ENCODE peak calls at places on chromosome 5, in five cellular contexts. One of them, this sample, is unnamed.

GRCh38 chr5:91052977-91053732 is 330.0 kb downstream of the ARRDC3 start:
- DNase-seq in AG10803: no peak
- DNase-seq in fibroblast of the aortic adventitia: no peak
- DNase-seq in astrocyte of the spinal cord: no peak
- DNase-seq in mesothelial cell of epicardium: no peak
- DNase-seq in this sample: no peak

GRCh38 chr5:78677777-78678668 is 29.5 kb upstream of the LHFPL2 start:
- DNase-seq in AG10803: peak
- DNase-seq in astrocyte of the spinal cord: peak
- DNase-seq in mesothelial cell of epicardium: no peak
- DNase-seq in fibroblast of the aortic adventitia: peak
- DNase-seq in this sample: peak

GRCh38 chr5:169901896-169902295 is 78.4 kb downstream of the INSYN2B start:
- DNase-seq in fibroblast of the aortic adventitia: no peak
- DNase-seq in mesothelial cell of epicardium: no peak
- DNase-seq in astrocyte of the spinal cord: no peak
- DNase-seq in AG10803: no peak
- DNase-seq in this sample: no peak

GRCh38 chr5:144504929-144505578 is 334.4 kb downstream of the KCTD16 start:
- DNase-seq in mesothelial cell of epicardium: no peak
- DNase-seq in AG10803: no peak
- DNase-seq in astrocyte of the spinal cord: no peak
- DNase-seq in fibroblast of the aortic adventitia: no peak
- DNase-seq in this sample: peak

GRCh38 chr5:140468188-140468587 is 66.6 kb downstream of the ANKHD1 start:
- DNase-seq in mesothelial cell of epicardium: no peak
- DNase-seq in astrocyte of the spinal cord: peak
- DNase-seq in AG10803: no peak
- DNase-seq in fibroblast of the aortic adventitia: peak
- DNase-seq in this sample: no peak

GRCh38 chr5:40223884-40224402 is 455.8 kb upstream of the PTGER4 start:
- DNase-seq in AG10803: peak
- DNase-seq in astrocyte of the spinal cord: peak
- DNase-seq in mesothelial cell of epicardium: no peak
- DNase-seq in fibroblast of the aortic adventitia: peak
- DNase-seq in this sample: peak

GRCh38 chr5:171483453-171484177 is 64.2 kb downstream of the FGF18 start:
- DNase-seq in AG10803: peak
- DNase-seq in fibroblast of the aortic adventitia: peak
- DNase-seq in astrocyte of the spinal cord: peak
- DNase-seq in mesothelial cell of epicardium: no peak
- DNase-seq in this sample: no peak

GRCh38 chr5:167653645-167654106 is 637.8 kb upstream of the WWC1 start:
- DNase-seq in astrocyte of the spinal cord: peak
- DNase-seq in fibroblast of the aortic adventitia: peak
- DNase-seq in mesothelial cell of epicardium: no peak
- DNase-seq in AG10803: peak
- DNase-seq in this sample: peak

GRCh38 chr5:102975040-102975439 is 144.9 kb downstream of the GIN1 start:
- DNase-seq in fibroblast of the aortic adventitia: no peak
- DNase-seq in AG10803: peak
- DNase-seq in mesothelial cell of epicardium: no peak
- DNase-seq in astrocyte of the spinal cord: no peak
- DNase-seq in this sample: no peak

GRCh38 chr5:41503860-41504259 is 6.5 kb downstream of the PLCXD3 start:
- DNase-seq in astrocyte of the spinal cord: no peak
- DNase-seq in AG10803: no peak
- DNase-seq in fibroblast of the aortic adventitia: no peak
- DNase-seq in mesothelial cell of epicardium: no peak
- DNase-seq in this sample: no peak

GRCh38 chr5:119287547-119288073 is 68.2 kb upstream of the TNFAIP8 start:
- DNase-seq in fibroblast of the aortic adventitia: peak
- DNase-seq in astrocyte of the spinal cord: no peak
- DNase-seq in AG10803: no peak
- DNase-seq in mesothelial cell of epicardium: no peak
- DNase-seq in this sample: peak

GRCh38 chr5:68950111-68950510 is 143.7 kb upstream of the SLC30A5 start:
- DNase-seq in fibroblast of the aortic adventitia: no peak
- DNase-seq in AG10803: no peak
- DNase-seq in mesothelial cell of epicardium: no peak
- DNase-seq in astrocyte of the spinal cord: no peak
- DNase-seq in this sample: peak

GRCh38 chr5:6837519-6838110 is 124.4 kb downstream of the TENT4A start:
- DNase-seq in fibroblast of the aortic adventitia: no peak
- DNase-seq in AG10803: no peak
- DNase-seq in mesothelial cell of epicardium: no peak
- DNase-seq in astrocyte of the spinal cord: no peak
- DNase-seq in this sample: no peak

GRCh38 chr5:174337276-174338203 is 292.0 kb downstream of the NSG2 start:
- DNase-seq in astrocyte of the spinal cord: no peak
- DNase-seq in AG10803: no peak
- DNase-seq in fibroblast of the aortic adventitia: no peak
- DNase-seq in mesothelial cell of epicardium: no peak
- DNase-seq in this sample: no peak

GRCh38 chr5:150490754-150491153 is 17.2 kb upstream of the NDST1 start:
- DNase-seq in AG10803: no peak
- DNase-seq in fibroblast of the aortic adventitia: no peak
- DNase-seq in astrocyte of the spinal cord: no peak
- DNase-seq in mesothelial cell of epicardium: no peak
- DNase-seq in this sample: no peak

GRCh38 chr5:170633235-170634041 is 129.6 kb downstream of the KCNIP1 start:
- DNase-seq in fibroblast of the aortic adventitia: peak
- DNase-seq in AG10803: peak
- DNase-seq in astrocyte of the spinal cord: peak
- DNase-seq in mesothelial cell of epicardium: no peak
- DNase-seq in this sample: peak

GRCh38 chr5:77101298-77101697 is 14.2 kb upstream of the ZBED3 start:
- DNase-seq in AG10803: peak
- DNase-seq in fibroblast of the aortic adventitia: peak
- DNase-seq in mesothelial cell of epicardium: no peak
- DNase-seq in astrocyte of the spinal cord: peak
- DNase-seq in this sample: peak

GRCh38 chr5:104305602-104306001 is 743.0 kb upstream of the NUDT12 start:
- DNase-seq in AG10803: no peak
- DNase-seq in fibroblast of the aortic adventitia: no peak
- DNase-seq in astrocyte of the spinal cord: no peak
- DNase-seq in mesothelial cell of epicardium: no peak
- DNase-seq in this sample: no peak

GRCh38 chr5:32708949-32709348 is 2.2 kb upstream of the NPR3 start:
- DNase-seq in astrocyte of the spinal cord: no peak
- DNase-seq in mesothelial cell of epicardium: no peak
- DNase-seq in AG10803: no peak
- DNase-seq in fibroblast of the aortic adventitia: no peak
- DNase-seq in this sample: no peak

GRCh38 chr5:4859489-4860211 is 280.5 kb upstream of the ADAMTS16 start:
- DNase-seq in astrocyte of the spinal cord: no peak
- DNase-seq in AG10803: no peak
- DNase-seq in fibroblast of the aortic adventitia: no peak
- DNase-seq in mesothelial cell of epicardium: no peak
- DNase-seq in this sample: no peak

GRCh38 chr5:6544561-6544935 is 88.3 kb downstream of the NSUN2 start:
- DNase-seq in mesothelial cell of epicardium: no peak
- DNase-seq in astrocyte of the spinal cord: no peak
- DNase-seq in fibroblast of the aortic adventitia: no peak
- DNase-seq in AG10803: peak
- DNase-seq in this sample: no peak

GRCh38 chr5:139980765-139981164 is 62.3 kb downstream of the NRG2 start:
- DNase-seq in astrocyte of the spinal cord: no peak
- DNase-seq in mesothelial cell of epicardium: no peak
- DNase-seq in AG10803: no peak
- DNase-seq in fibroblast of the aortic adventitia: no peak
- DNase-seq in this sample: no peak

GRCh38 chr5:99000878-99001277 is 72.1 kb upstream of the CHD1 start:
- DNase-seq in mesothelial cell of epicardium: no peak
- DNase-seq in astrocyte of the spinal cord: no peak
- DNase-seq in fibroblast of the aortic adventitia: peak
- DNase-seq in AG10803: no peak
- DNase-seq in this sample: peak

GRCh38 chr5:154042751-154043150 is 4.0 kb downstream of the MFAP3 start:
- DNase-seq in mesothelial cell of epicardium: no peak
- DNase-seq in fibroblast of the aortic adventitia: peak
- DNase-seq in AG10803: peak
- DNase-seq in astrocyte of the spinal cord: no peak
- DNase-seq in this sample: no peak

GRCh38 chr5:39201795-39202593 is 17.4 kb downstream of the FYB1 start:
- DNase-seq in fibroblast of the aortic adventitia: no peak
- DNase-seq in mesothelial cell of epicardium: no peak
- DNase-seq in astrocyte of the spinal cord: no peak
- DNase-seq in AG10803: no peak
- DNase-seq in this sample: no peak

GRCh38 chr5:39203291-39203922 is 16.0 kb downstream of the FYB1 start:
- DNase-seq in mesothelial cell of epicardium: no peak
- DNase-seq in fibroblast of the aortic adventitia: no peak
- DNase-seq in astrocyte of the spinal cord: no peak
- DNase-seq in AG10803: no peak
- DNase-seq in this sample: no peak

GRCh38 chr5:39202594-39203290 is 16.6 kb downstream of the FYB1 start:
- DNase-seq in AG10803: no peak
- DNase-seq in astrocyte of the spinal cord: no peak
- DNase-seq in fibroblast of the aortic adventitia: no peak
- DNase-seq in mesothelial cell of epicardium: no peak
- DNase-seq in this sample: no peak

GRCh38 chr5:39205550-39205949 is 13.8 kb downstream of the FYB1 start:
- DNase-seq in fibroblast of the aortic adventitia: no peak
- DNase-seq in astrocyte of the spinal cord: no peak
- DNase-seq in AG10803: no peak
- DNase-seq in mesothelial cell of epicardium: no peak
- DNase-seq in this sample: no peak

GRCh38 chr5:39203951-39204350 is 15.4 kb downstream of the FYB1 start:
- DNase-seq in fibroblast of the aortic adventitia: no peak
- DNase-seq in mesothelial cell of epicardium: no peak
- DNase-seq in astrocyte of the spinal cord: no peak
- DNase-seq in AG10803: no peak
- DNase-seq in this sample: no peak
- TF ChIP-seq CTCF in fibroblast of the aortic adventitia: no peak
- TF ChIP-seq CTCF in mesothelial cell of epicardium: no peak
- TF ChIP-seq CTCF in astrocyte of the spinal cord: no peak
- TF ChIP-seq CTCF in AG10803: no peak
- TF ChIP-seq CTCF in this sample: no peak

GRCh38 chr5:157308826-157309465 is 43.0 kb downstream of the CYFIP2 start:
- DNase-seq in AG10803: peak
- DNase-seq in astrocyte of the spinal cord: peak
- DNase-seq in fibroblast of the aortic adventitia: peak
- DNase-seq in mesothelial cell of epicardium: no peak
- DNase-seq in this sample: no peak
- TF ChIP-seq CTCF in AG10803: peak
- TF ChIP-seq CTCF in astrocyte of the spinal cord: no peak
- TF ChIP-seq CTCF in fibroblast of the aortic adventitia: peak
- TF ChIP-seq CTCF in mesothelial cell of epicardium: no peak
- TF ChIP-seq CTCF in this sample: peak

GRCh38 chr5:60674251-60674650 is 25.7 kb downstream of the DEPDC1B start:
- DNase-seq in fibroblast of the aortic adventitia: no peak
- DNase-seq in astrocyte of the spinal cord: no peak
- DNase-seq in AG10803: no peak
- DNase-seq in mesothelial cell of epicardium: no peak
- DNase-seq in this sample: no peak

GRCh38 chr5:60679816-60680215 is 20.1 kb downstream of the DEPDC1B start:
- DNase-seq in AG10803: no peak
- DNase-seq in astrocyte of the spinal cord: no peak
- DNase-seq in fibroblast of the aortic adventitia: no peak
- DNase-seq in mesothelial cell of epicardium: no peak
- DNase-seq in this sample: no peak

GRCh38 chr5:60675286-60675685 is 24.7 kb downstream of the DEPDC1B start:
- DNase-seq in AG10803: no peak
- DNase-seq in fibroblast of the aortic adventitia: no peak
- DNase-seq in mesothelial cell of epicardium: no peak
- DNase-seq in astrocyte of the spinal cord: no peak
- DNase-seq in this sample: no peak

GRCh38 chr5:60674670-60675069 is 25.3 kb downstream of the DEPDC1B start:
- DNase-seq in AG10803: peak
- DNase-seq in mesothelial cell of epicardium: no peak
- DNase-seq in fibroblast of the aortic adventitia: no peak
- DNase-seq in astrocyte of the spinal cord: no peak
- DNase-seq in this sample: no peak

DNA sequence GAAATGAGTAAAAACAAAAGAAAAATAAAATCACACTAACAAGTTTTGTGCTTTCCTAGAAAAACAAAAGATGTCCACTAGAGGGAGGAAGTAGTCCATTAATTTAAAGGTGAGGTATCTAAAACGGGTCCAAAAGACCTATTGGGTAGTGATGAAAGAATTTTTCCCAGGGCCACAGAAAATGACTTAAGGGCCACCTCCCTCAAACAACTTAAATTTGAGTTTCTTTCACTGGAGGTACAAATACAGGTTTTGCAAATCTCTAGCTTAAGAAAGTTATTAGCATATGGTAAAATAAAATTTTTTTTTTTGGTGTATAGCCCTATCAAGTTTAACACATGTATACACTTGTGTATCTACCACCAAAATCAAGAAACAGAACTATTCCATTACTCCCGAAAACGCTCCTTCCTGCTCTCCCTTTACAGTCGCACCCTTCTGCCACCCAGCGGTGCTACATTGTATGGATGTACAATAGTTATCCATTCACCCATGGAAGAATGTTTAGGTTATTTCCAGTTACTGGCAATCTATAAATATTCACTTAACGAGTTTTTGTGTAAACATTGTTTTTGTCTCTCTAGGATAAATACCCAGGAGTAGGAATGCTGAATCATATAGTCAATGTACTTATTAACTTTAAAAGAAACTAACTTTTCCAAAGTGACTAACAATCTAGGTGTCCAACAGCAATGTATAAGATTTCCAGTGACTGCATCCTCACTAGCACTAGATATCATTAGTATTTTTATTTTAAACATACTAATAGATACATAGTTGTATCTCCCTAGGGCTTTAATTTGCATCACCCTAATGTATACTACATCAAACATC is 21.9 kb downstream of the DEPDC1B start:
- DNase-seq in astrocyte of the spinal cord: peak
- DNase-seq in mesothelial cell of epicardium: no peak
- DNase-seq in AG10803: peak
- DNase-seq in fibroblast of the aortic adventitia: peak
- DNase-seq in this sample: peak
- TF ChIP-seq CTCF in astrocyte of the spinal cord: peak
- TF ChIP-seq CTCF in mesothelial cell of epicardium: peak
- TF ChIP-seq CTCF in AG10803: peak
- TF ChIP-seq CTCF in fibroblast of the aortic adventitia: peak
- TF ChIP-seq CTCF in this sample: peak

GRCh38 chr5:36177715-36178556 is 26.0 kb downstream of the SKP2 start:
- DNase-seq in fibroblast of the aortic adventitia: peak
- DNase-seq in mesothelial cell of epicardium: no peak
- DNase-seq in astrocyte of the spinal cord: peak
- DNase-seq in AG10803: peak
- DNase-seq in this sample: peak
- TF ChIP-seq CTCF in fibroblast of the aortic adventitia: peak
- TF ChIP-seq CTCF in mesothelial cell of epicardium: peak
- TF ChIP-seq CTCF in astrocyte of the spinal cord: peak
- TF ChIP-seq CTCF in AG10803: peak
- TF ChIP-seq CTCF in this sample: peak

DNA sequence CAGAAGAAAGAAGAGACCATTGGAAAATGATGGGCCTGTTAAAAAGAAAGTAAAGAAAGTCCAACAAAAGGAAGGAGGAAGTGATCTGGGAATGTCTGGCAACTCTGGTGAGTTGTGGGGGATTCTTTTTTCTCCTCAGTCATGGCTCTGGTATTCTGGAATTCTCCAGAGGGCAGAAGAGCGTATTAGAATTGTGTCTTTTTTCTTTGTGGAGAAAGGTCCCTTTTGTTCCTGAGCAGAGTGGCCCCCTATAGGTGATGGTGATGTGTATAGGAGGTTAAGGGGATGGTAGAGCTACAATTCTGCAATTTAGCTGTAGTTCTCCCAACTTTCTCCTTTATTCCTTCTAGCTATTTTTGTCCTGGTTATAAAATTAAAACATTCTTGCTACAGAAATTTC is 1.6 kb upstream of the DHFR start:
- DNase-seq in fibroblast of the aortic adventitia: no peak
- DNase-seq in mesothelial cell of epicardium: no peak
- DNase-seq in astrocyte of the spinal cord: no peak
- DNase-seq in AG10803: peak
- DNase-seq in this sample: no peak
- TF ChIP-seq CTCF in fibroblast of the aortic adventitia: peak
- TF ChIP-seq CTCF in mesothelial cell of epicardium: no peak
- TF ChIP-seq CTCF in astrocyte of the spinal cord: no peak
- TF ChIP-seq CTCF in AG10803: peak
- TF ChIP-seq CTCF in this sample: no peak